ENCODE peak calls at places on chromosomes 5 and 9, in five cellular contexts. J is HCT116, Q is PC-3, N is MM.1S, G is neural progenitor cell. D is an unnamed sample.

GRCh38 chr9:92265159-92265558 is 28.3 kb downstream of the IARS1 start:
- DNase-seq in J (no peak), Q (peak; percentile 39), N (no peak), G (no peak), D (no peak)

GRCh38 chr9:130189840-130190239 is 17.6 kb downstream of the NCS1 start:
- DNase-seq in J (no peak), Q (no peak), N (no peak), G (no peak), D (no peak)

GRCh38 chr9:20312732-20313131 is 309.6 kb downstream of the MLLT3 start:
- DNase-seq in J (no peak), Q (peak; percentile 52), N (no peak), G (no peak), D (no peak)

GRCh38 chr9:136418182-136419091 is 8.0 kb downstream of the PMPCA start:
- DNase-seq in J (no peak), Q (no peak), N (no peak), G (no peak), D (no peak)

GRCh38 chr9:112120471-112120925 is 54.6 kb downstream of the SUSD1 start:
- DNase-seq in J (no peak), Q (no peak), N (no peak), G (peak; percentile 50), D (no peak)

GRCh38 chr5:135386096-135386495 is 12.9 kb downstream of the MACROH2A1 start:
- DNase-seq in J (no peak), Q (peak; percentile 11), N (no peak), G (no peak), D (no peak)

GRCh38 chr9:73782166-73782565 is 630.5 kb downstream of the ANXA1 start:
- DNase-seq in J (no peak), Q (no peak), N (no peak), G (no peak), D (no peak)

GRCh38 chr9:95425910-95426551 is 90.7 kb downstream of the PTCH1 start:
- DNase-seq in J (no peak), Q (peak; percentile 55), N (peak; percentile 42), G (peak; percentile 44), D (peak; percentile 47)

GRCh38 chr5:132371603-132371994 is 2.1 kb downstream of the SLC22A5 start:
- DNase-seq in J (no peak), Q (no peak), N (no peak), G (no peak), D (no peak)

GRCh38 chr5:79956173-79956670 is 34.8 kb downstream of the MTX3 start:
- DNase-seq in J (peak; percentile 8), Q (peak; percentile 84), N (no peak), G (no peak), D (no peak)

GRCh38 chr5:39566891-39567290 is 142.1 kb upstream of the DAB2 start:
- DNase-seq in J (no peak), Q (no peak), N (no peak), G (no peak), D (no peak)

GRCh38 chr5:120552638-120553037 is 88.5 kb downstream of the PRR16 start:
- DNase-seq in J (no peak), Q (peak; percentile 70), N (no peak), G (no peak), D (no peak)

GRCh38 chr9:118533850-118534249 is 829.6 kb downstream of the TLR4 start:
- DNase-seq in J (no peak), Q (no peak), N (no peak), G (no peak), D (no peak)

GRCh38 chr5:435961-436640 is 6.9 kb upstream of the EXOC3 start:
- DNase-seq in J (no peak), Q (peak; percentile 63), N (no peak), G (peak; percentile 52), D (no peak)

GRCh38 chr5:97979740-97980139 is 793.7 kb upstream of the RGMB start:
- DNase-seq in J (no peak), Q (no peak), N (no peak), G (no peak), D (no peak)

GRCh38 chr5:64453405-64453804 is 52.4 kb upstream of the RGS7BP start:
- DNase-seq in J (no peak), Q (no peak), N (no peak), G (no peak), D (no peak)

GRCh38 chr9:128920381-128921058 is at the start of gene PHYHD1:
- DNase-seq in J (no peak), Q (peak; percentile 70), N (no peak), G (no peak), D (peak; percentile 87)

GRCh38 chr9:113674436-113674835 is 201.7 kb upstream of the ZNF618 start:
- DNase-seq in J (no peak), Q (peak; percentile 64), N (no peak), G (no peak), D (no peak)

GRCh38 chr9:129313331-129313955 is 135.4 kb upstream of the IER5L start:
- DNase-seq in J (no peak), Q (no peak), N (no peak), G (no peak), D (no peak)

GRCh38 chr9:33109850-33110595 is 33.5 kb upstream of the SMU1 start:
- DNase-seq in J (no peak), Q (no peak), N (no peak), G (no peak), D (no peak)

GRCh38 chr9:134297082-134297415 is 29.2 kb upstream of the RXRA start:
- DNase-seq in J (no peak), Q (no peak), N (no peak), G (no peak), D (no peak)

GRCh38 chr5:81017320-81017719 is 57.2 kb downstream of the RASGRF2 start:
- DNase-seq in J (no peak), Q (no peak), N (no peak), G (no peak), D (no peak)

GRCh38 chr9:107465467-107466451 is 23.8 kb downstream of the KLF4 start:
- DNase-seq in J (no peak), Q (peak; percentile 55), N (peak; percentile 45), G (peak; percentile 89), D (no peak)

GRCh38 chr5:142800776-142801494 is 30.8 kb downstream of the ARHGAP26 start:
- DNase-seq in J (no peak), Q (no peak), N (peak; percentile 84), G (no peak), D (peak; percentile 85)

GRCh38 chr5:36228505-36228904 is 13.2 kb downstream of the NADK2 start:
- DNase-seq in J (no peak), Q (no peak), N (no peak), G (no peak), D (no peak)

GRCh38 chr5:36237756-36238155 is 4.0 kb downstream of the NADK2 start:
- DNase-seq in J (no peak), Q (peak; percentile 81), N (no peak), G (no peak), D (peak; percentile 26)

GRCh38 chr5:36236801-36237200 is 4.9 kb downstream of the NADK2 start:
- DNase-seq in J (no peak), Q (no peak), N (no peak), G (no peak), D (peak; percentile 68)

GRCh38 chr5:36230151-36230788 is 11.5 kb downstream of the NADK2 start:
- DNase-seq in J (no peak), Q (no peak), N (no peak), G (peak; percentile 61), D (no peak)

GRCh38 chr5:36232533-36232932 is 9.2 kb downstream of the NADK2 start:
- DNase-seq in J (no peak), Q (no peak), N (no peak), G (no peak), D (no peak)
- H3K79me2 ChIP-seq in J (peaks cover 3% of the 10 kb centered on the region), Q (peaks cover 60% of the 10 kb centered on the region), N (peaks cover 24% of the 10 kb centered on the region), G (peaks cover 60% of the 10 kb centered on the region), D (peaks cover 31% of the 10 kb centered on the region)

DNA sequence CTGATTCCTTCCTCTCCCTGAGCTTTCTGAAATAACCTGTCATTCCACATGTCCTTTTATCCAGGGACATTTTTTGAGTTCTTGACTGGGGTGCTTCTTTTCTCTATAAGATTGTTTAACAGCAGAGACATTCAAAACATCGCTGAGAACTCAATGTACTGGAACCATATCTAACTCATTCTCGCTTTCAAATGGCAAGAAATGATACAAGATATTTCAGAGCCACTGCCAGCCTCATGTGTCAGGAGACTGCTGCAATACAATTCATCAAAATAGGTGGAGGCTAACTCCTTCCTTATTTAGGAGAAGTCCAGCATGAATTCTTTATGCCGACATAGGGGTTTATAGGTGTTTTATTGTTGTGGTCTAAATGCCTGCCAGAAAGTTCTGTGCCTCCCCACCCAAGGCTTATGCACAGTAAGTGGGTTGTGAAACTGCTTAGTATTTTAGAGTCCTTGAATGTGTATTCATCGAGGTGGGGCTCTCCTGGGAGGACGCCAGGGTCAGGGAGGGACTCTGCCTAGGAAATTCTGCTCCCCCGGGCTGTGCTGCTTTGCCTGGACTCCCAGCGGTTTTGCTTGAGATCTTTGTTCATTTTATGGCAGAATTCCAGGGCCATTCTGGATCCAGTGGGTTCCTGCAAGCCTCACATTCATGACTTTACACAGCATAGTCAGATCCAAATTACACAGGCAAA is 53.9 kb downstream of the ZNF474 start:
- DNase-seq in J (no peak), Q (peak; percentile 77), N (no peak), G (no peak), D (no peak)
- TF ChIP-seq EZH2phosphoT487 in J (no peak), Q (no peak), N (no peak), G (no peak), D (no peak)

DNA sequence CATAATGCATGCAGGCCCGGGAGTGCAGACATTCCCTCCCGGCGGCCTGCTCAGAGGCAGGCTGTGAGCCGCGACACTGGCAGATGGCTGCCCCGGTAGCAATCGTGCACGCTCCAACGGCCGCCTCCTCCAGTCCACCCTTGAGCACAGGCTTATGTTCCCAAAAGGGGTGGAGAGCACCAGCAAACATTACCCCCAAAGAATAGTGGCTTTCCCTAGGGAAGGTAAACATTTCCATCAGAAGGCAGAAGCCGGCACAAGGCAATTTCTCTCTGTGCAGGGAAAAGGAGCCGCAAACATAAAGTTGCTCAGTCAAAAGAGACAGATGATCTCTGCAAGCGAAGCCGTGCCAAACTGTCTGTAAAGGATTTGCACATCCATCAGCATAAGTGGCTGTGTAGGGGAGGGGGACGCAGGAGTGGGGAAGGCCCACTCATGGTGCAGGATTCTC is 92.5 kb downstream of the SIL1 start:
- DNase-seq in J (no peak), Q (no peak), N (no peak), G (peak; percentile 77), D (no peak)
- H3K4me3 ChIP-seq in J (no peak overlapping the region), Q (no peak overlapping the region), N (no peak overlapping the region), G (no peak overlapping the region), D (no peak overlapping the region)

GRCh38 chr5:149149942-149150341 is 8.6 kb downstream of the ABLIM3 start:
- DNase-seq in J (no peak), Q (no peak), N (no peak), G (no peak), D (no peak)

GRCh38 chr5:149147673-149148072 is 6.4 kb downstream of the ABLIM3 start:
- DNase-seq in J (no peak), Q (no peak), N (no peak), G (no peak), D (no peak)

GRCh38 chr5:149151717-149152116 is 10.4 kb downstream of the ABLIM3 start:
- DNase-seq in J (no peak), Q (peak; percentile 77), N (peak; percentile 15), G (no peak), D (no peak)

GRCh38 chr5:149152317-149152746 is 11.0 kb downstream of the ABLIM3 start:
- DNase-seq in J (no peak), Q (peak; percentile 62), N (no peak), G (no peak), D (no peak)

DNA sequence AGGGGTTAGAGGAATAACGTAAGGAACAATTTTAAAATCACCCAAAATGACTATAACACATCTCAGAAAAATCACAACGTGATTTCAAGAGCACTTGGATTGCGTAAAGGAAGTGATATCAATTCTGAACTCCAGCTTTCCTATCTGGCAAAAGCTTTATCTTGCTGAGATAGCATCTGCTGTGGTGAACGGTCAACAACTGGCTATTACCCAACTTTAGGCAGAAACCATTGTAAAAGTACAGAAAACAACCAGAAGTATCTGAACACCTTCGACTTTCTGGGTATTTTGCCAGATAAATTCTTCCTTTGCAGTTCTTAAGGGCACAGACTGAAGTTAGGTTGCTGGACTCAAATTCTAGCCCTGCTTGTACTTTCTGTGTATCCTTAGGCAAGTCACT is 9.2 kb downstream of the ABLIM3 start:
- DNase-seq in J (no peak), Q (no peak), N (no peak), G (no peak), D (no peak)
- H3K79me2 ChIP-seq in J (no peaks in the 10 kb centered on the region), Q (peaks cover 94% of the 10 kb centered on the region), N (no peaks in the 10 kb centered on the region), G (no peaks in the 10 kb centered on the region), D (no peaks in the 10 kb centered on the region)